ENCODE peak calls at places on chromosomes 4 and X, in six cellular contexts. V, E, P, U, W and D are unnamed samples.

GRCh38 chr4:59223292-59223941 is 1976.7 kb upstream of the ADGRL3 start:
- DNase-seq in U (no peak), P (no peak), V (no peak), W (no peak), E (no peak), D (no peak)

GRCh38 chr4:128310266-128310697 is 22.7 kb upstream of the PGRMC2 start:
- DNase-seq in V (no peak), U (no peak), W (no peak), P (peak; percentile 76), E (peak; percentile 11), D (peak; percentile 22)

GRCh38 chr4:2413821-2414610 is 4.4 kb downstream of the ZFYVE28 start:
- DNase-seq in U (no peak), W (no peak), P (peak; percentile 70), E (no peak), V (no peak), D (peak; percentile 43)

GRCh38 chrX:49856819-49857218 is 22.5 kb upstream of the USP27X start:
- DNase-seq in V (no peak), W (peak; percentile 50), E (no peak), P (no peak), U (no peak), D (no peak)

GRCh38 chr4:52950226-52950625 is 88.1 kb downstream of the RASL11B start:
- DNase-seq in P (peak; percentile 70), U (peak; percentile 17), W (peak; percentile 60), V (no peak), E (no peak), D (no peak)

GRCh38 chr4:114132199-114132598 is 152.8 kb upstream of the ARSJ start:
- DNase-seq in V (no peak), U (no peak), P (no peak), E (no peak), W (no peak), D (no peak)

GRCh38 chrX:94492541-94492940 is 818.5 kb downstream of the FAM133A start:
- DNase-seq in U (peak; percentile 33), P (peak; percentile 4), W (no peak), V (no peak), E (peak; percentile 6), D (no peak)

GRCh38 chrX:39592776-39593175 is 505.0 kb downstream of the BCOR start:
- DNase-seq in V (no peak), U (no peak), P (no peak), W (no peak), E (no peak), D (no peak)

GRCh38 chrX:72057331-72057730 is 74.4 kb downstream of the RTL5 start:
- DNase-seq in E (no peak), V (no peak), W (no peak), U (no peak), P (no peak), D (no peak)

GRCh38 chr4:2101346-2102044 is 42.4 kb downstream of the NAT8L start:
- DNase-seq in W (no peak), V (peak; percentile 48), E (no peak), P (no peak), U (no peak), D (no peak)

GRCh38 chr4:19025031-19025430 is 1003.5 kb upstream of the LCORL start:
- DNase-seq in U (no peak), W (no peak), P (peak; percentile 18), V (no peak), E (no peak), D (no peak)

GRCh38 chrX:39752820-39753219 is 344.9 kb downstream of the BCOR start:
- DNase-seq in W (peak; percentile 18), V (peak; percentile 29), P (no peak), U (no peak), E (no peak), D (peak; percentile 30)

GRCh38 chrX:120302434-120302833 is 8.8 kb downstream of the TMEM255A start:
- DNase-seq in E (no peak), V (no peak), P (peak; percentile 68), U (no peak), W (peak; percentile 3), D (no peak)

GRCh38 chrX:13090261-13091110 is 46.1 kb upstream of the FAM9C start:
- DNase-seq in V (peak; percentile 51), W (peak; percentile 83), U (no peak), E (no peak), P (no peak), D (peak; percentile 75)

GRCh38 chr4:99458911-99459447 is 23.8 kb upstream of the ADH7 start:
- DNase-seq in P (peak; percentile 39), W (peak; percentile 95), U (no peak), V (peak; percentile 4), E (no peak), D (no peak)

GRCh38 chrX:40299028-40299479 is 201.3 kb upstream of the BCOR start:
- DNase-seq in U (no peak), W (no peak), V (no peak), E (no peak), P (peak; percentile 75), D (peak; percentile 52)

GRCh38 chr4:101081166-101081565 is 266.2 kb downstream of the PPP3CA start:
- DNase-seq in P (no peak), E (no peak), U (no peak), V (no peak), W (no peak), D (no peak)

GRCh38 chrX:11533211-11533651 is 132.5 kb downstream of the ARHGAP6 start:
- DNase-seq in E (peak; percentile 18), W (peak; percentile 87), V (peak; percentile 89), P (peak; percentile 66), U (no peak), D (peak; percentile 77)

GRCh38 chrX:1099146-1099770 is 113.2 kb downstream of the CRLF2 start:
- DNase-seq in P (no peak), V (no peak), W (no peak), E (no peak), U (no peak), D (no peak)

GRCh38 chr4:150130953-150131352 is 52.7 kb downstream of the DCLK2 start:
- DNase-seq in W (no peak), V (peak; percentile 83), U (no peak), E (no peak), P (no peak), D (no peak)

GRCh38 chr4:57943672-57944071 is 833.5 kb upstream of the IGFBP7 start:
- DNase-seq in E (no peak), V (no peak), W (no peak), P (no peak), U (no peak), D (no peak)

GRCh38 chrX:12955882-12956703 is 18.8 kb upstream of the TMSB4X start:
- DNase-seq in P (peak; percentile 67), U (no peak), E (no peak), W (peak; percentile 18), V (peak; percentile 84), D (peak; percentile 91)

GRCh38 chr4:158346576-158346975 is 136.3 kb downstream of the TMEM144 start:
- DNase-seq in E (no peak), U (no peak), V (no peak), W (no peak), P (no peak), D (no peak)

GRCh38 chrX:131944936-131945902 is 77.9 kb upstream of the STK26 start:
- DNase-seq in U (no peak), V (no peak), P (peak; percentile 79), E (no peak), W (peak; percentile 76), D (no peak)

GRCh38 chr4:24126776-24127175 is 236.9 kb upstream of the PPARGC1A start:
- DNase-seq in P (no peak), U (no peak), W (no peak), V (no peak), E (no peak), D (no peak)

GRCh38 chr4:39232100-39232499 is 49.8 kb downstream of the WDR19 start:
- DNase-seq in E (no peak), U (no peak), V (no peak), P (no peak), W (peak; percentile 70), D (no peak)

GRCh38 chr4:30716671-30717207 is 3.4 kb upstream of the PCDH7 start:
- DNase-seq in W (no peak), E (peak; percentile 33), V (no peak), P (peak; percentile 98), U (no peak), D (peak; percentile 80)

GRCh38 chr4:22969314-22969896 is 276.7 kb downstream of the GBA3 start:
- DNase-seq in W (peak; percentile 7), V (peak; percentile 4), P (no peak), U (no peak), E (peak; percentile 9), D (no peak)

GRCh38 chr4:73984736-73985527 is 3.1 kb downstream of the PPBP start:
- DNase-seq in U (peak; percentile 78), P (no peak), E (no peak), V (peak; percentile 70), W (no peak), D (no peak)
- H4K8ac ChIP-seq in U (no peak overlapping the region), P (no peak overlapping the region), E (no peak overlapping the region), V (no peak overlapping the region), W (no peak overlapping the region), D (no peak overlapping the region)

DNA sequence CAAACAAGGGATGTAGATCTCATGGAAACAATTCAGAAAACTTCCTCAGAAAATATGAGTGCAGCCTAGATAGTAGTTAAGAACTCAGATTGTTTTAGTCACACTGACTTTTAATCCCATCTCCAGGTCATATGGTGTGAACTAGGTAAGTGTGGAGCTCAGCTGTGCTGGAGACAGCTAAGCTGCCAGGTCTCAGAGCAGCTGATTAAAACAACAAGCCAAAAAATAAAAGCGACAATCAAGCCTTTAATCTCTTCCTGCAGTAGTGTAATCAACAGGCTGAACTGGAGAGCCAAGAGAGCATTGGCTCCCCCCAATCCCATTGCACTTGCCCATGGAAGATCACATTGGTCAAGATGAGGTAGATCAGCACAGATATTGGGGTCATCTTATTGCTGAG is 98.3 kb upstream of the ATOH1 start:
- DNase-seq in U (no peak), W (no peak), V (no peak), E (no peak), P (peak; percentile 56), D (no peak)
- H3K4me3 ChIP-seq in U (no peak overlapping the region), W (no peak overlapping the region), V (no peak overlapping the region), E (no peak overlapping the region), P (no peak overlapping the region), D (no peak overlapping the region)

GRCh38 chrX:142616636-142617035 is 409.1 kb upstream of the SPANXN4 start:
- DNase-seq in U (no peak), V (no peak), P (no peak), W (no peak), E (no peak), D (no peak)
- H3K18ac ChIP-seq in U (no peak overlapping the region), V (no peak overlapping the region), P (no peak overlapping the region), W (no peak overlapping the region), E (no peak overlapping the region), D (no peak overlapping the region)

DNA sequence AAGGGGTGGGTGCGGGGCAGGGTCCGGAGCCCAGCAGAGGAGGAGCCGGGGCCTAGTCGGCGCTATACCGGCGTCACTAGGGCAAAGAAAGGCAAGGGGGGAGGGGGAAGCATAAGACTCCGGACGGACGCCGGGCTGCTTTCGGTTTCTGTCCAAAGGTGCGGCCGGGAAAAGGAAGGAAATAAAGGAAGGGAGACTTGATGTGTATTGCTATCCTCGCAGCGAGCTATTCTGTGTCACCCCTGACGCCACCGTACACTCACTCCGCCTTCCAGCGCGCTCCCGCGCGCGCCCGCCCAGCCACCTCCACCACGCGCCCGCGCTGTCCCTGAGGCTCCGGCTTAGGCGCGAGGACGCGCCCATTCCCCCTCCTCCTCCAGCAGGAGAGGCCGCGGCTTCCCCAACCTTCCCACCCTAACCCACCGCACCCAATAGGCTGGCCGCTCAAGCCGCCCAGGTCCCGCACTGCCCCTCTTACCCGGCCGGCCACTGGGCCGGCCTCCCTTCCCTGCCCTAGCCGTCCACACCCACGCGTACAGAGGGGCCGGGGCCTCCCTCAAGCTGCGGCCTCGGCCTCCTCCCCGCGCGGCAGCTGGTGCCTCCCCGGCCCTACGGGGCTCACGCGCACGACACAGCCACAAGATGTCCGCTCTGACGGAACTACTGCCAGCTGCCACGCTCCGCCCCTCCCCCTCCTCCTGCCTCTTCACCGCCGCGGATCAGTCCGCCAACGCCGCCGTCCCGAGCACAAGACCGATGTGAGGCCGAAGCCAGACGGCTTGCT is at the start of gene UBE2D3:
- DNase-seq in V (peak; percentile 97), W (peak; percentile 94), U (peak; percentile 71), E (peak; percentile 94), P (peak; percentile 94), D (peak; percentile 97)
- H4K8ac ChIP-seq in V (peak within 1 kb of the TSS; percentile 38), W (peak within 1 kb of the TSS; percentile 83), U (peak within 1 kb of the TSS; percentile 97), E (peak within 1 kb of the TSS; percentile 86), P (no peak within 1 kb of the TSS), D (peak within 1 kb of the TSS; percentile 100)